ENCODE peak calls at places on chromosomes 3 and 15, in five cellular contexts. One of them, this sample, is unnamed.

GRCh38 chr3:115513411-115513800 is 109.9 kb upstream of the GAP43 start:
- DNase-seq in bronchial epithelial cell: peak; percentile 41
- DNase-seq in fibroblast of the aortic adventitia: peak; percentile 50
- DNase-seq in adrenal gland: peak; percentile 16
- DNase-seq in breast epithelium: no peak
- DNase-seq in this sample: no peak

GRCh38 chr3:105615814-105616213 is 249.1 kb downstream of the ALCAM start:
- DNase-seq in bronchial epithelial cell: no peak
- DNase-seq in adrenal gland: no peak
- DNase-seq in breast epithelium: no peak
- DNase-seq in fibroblast of the aortic adventitia: no peak
- DNase-seq in this sample: no peak

GRCh38 chr3:156677536-156677935 is 3.1 kb downstream of the TIPARP start:
- DNase-seq in fibroblast of the aortic adventitia: peak; percentile 50
- DNase-seq in bronchial epithelial cell: no peak
- DNase-seq in breast epithelium: no peak
- DNase-seq in adrenal gland: no peak
- DNase-seq in this sample: no peak

GRCh38 chr3:170204023-170204472 is 18.2 kb upstream of the PRKCI start:
- DNase-seq in bronchial epithelial cell: no peak
- DNase-seq in breast epithelium: no peak
- DNase-seq in fibroblast of the aortic adventitia: no peak
- DNase-seq in adrenal gland: no peak
- DNase-seq in this sample: no peak

GRCh38 chr3:22007376-22007775 is 256.4 kb upstream of the ZNF385D start:
- DNase-seq in breast epithelium: no peak
- DNase-seq in bronchial epithelial cell: peak; percentile 43
- DNase-seq in fibroblast of the aortic adventitia: no peak
- DNase-seq in adrenal gland: no peak
- DNase-seq in this sample: no peak

GRCh38 chr3:15795563-15796308 is 2.0 kb downstream of the ANKRD28 start:
- DNase-seq in breast epithelium: no peak
- DNase-seq in adrenal gland: no peak
- DNase-seq in fibroblast of the aortic adventitia: peak; percentile 75
- DNase-seq in bronchial epithelial cell: peak; percentile 66
- DNase-seq in this sample: no peak

GRCh38 chr3:143443851-143444331 is 324.3 kb downstream of the CHST2 start:
- DNase-seq in breast epithelium: no peak
- DNase-seq in fibroblast of the aortic adventitia: peak; percentile 97
- DNase-seq in adrenal gland: peak; percentile 66
- DNase-seq in bronchial epithelial cell: peak; percentile 99
- DNase-seq in this sample: no peak

GRCh38 chr15:75721923-75722870 is 9.5 kb upstream of the CSPG4 start:
- DNase-seq in bronchial epithelial cell: no peak
- DNase-seq in fibroblast of the aortic adventitia: no peak
- DNase-seq in breast epithelium: no peak
- DNase-seq in adrenal gland: no peak
- DNase-seq in this sample: no peak

GRCh38 chr3:120448707-120449650 is 1.8 kb downstream of the FSTL1 start:
- DNase-seq in breast epithelium: no peak
- DNase-seq in adrenal gland: no peak
- DNase-seq in bronchial epithelial cell: peak; percentile 76
- DNase-seq in fibroblast of the aortic adventitia: peak; percentile 87
- DNase-seq in this sample: no peak

GRCh38 chr3:194986208-194987043 is 284.5 kb downstream of the XXYLT1 start:
- DNase-seq in fibroblast of the aortic adventitia: peak; percentile 17
- DNase-seq in adrenal gland: no peak
- DNase-seq in bronchial epithelial cell: peak; percentile 98
- DNase-seq in breast epithelium: no peak
- DNase-seq in this sample: no peak

GRCh38 chr3:53255360-53255774 is 455 bp downstream of the TKT start:
- DNase-seq in bronchial epithelial cell: no peak
- DNase-seq in adrenal gland: no peak
- DNase-seq in breast epithelium: no peak
- DNase-seq in fibroblast of the aortic adventitia: no peak
- DNase-seq in this sample: no peak

GRCh38 chr15:26564354-26564753 is 208.5 kb downstream of the GABRB3 start:
- DNase-seq in bronchial epithelial cell: no peak
- DNase-seq in fibroblast of the aortic adventitia: no peak
- DNase-seq in adrenal gland: no peak
- DNase-seq in breast epithelium: no peak
- DNase-seq in this sample: no peak

GRCh38 chr15:83105450-83105849 is 2.0 kb upstream of the TM6SF1 start:
- DNase-seq in fibroblast of the aortic adventitia: no peak
- DNase-seq in adrenal gland: no peak
- DNase-seq in bronchial epithelial cell: no peak
- DNase-seq in breast epithelium: no peak
- DNase-seq in this sample: no peak

GRCh38 chr3:156816794-156817741 is 9.1 kb upstream of the LEKR1 start:
- DNase-seq in breast epithelium: peak; percentile 79
- DNase-seq in bronchial epithelial cell: peak; percentile 68
- DNase-seq in adrenal gland: peak; percentile 83
- DNase-seq in fibroblast of the aortic adventitia: peak; percentile 80
- DNase-seq in this sample: peak; percentile 80

GRCh38 chr3:98587654-98588532 is 5.5 kb downstream of the CPOX start:
- DNase-seq in adrenal gland: no peak
- DNase-seq in fibroblast of the aortic adventitia: peak; percentile 78
- DNase-seq in breast epithelium: no peak
- DNase-seq in bronchial epithelial cell: no peak
- DNase-seq in this sample: no peak

GRCh38 chr3:149832086-149832485 is 19.1 kb downstream of the RNF13 start:
- DNase-seq in fibroblast of the aortic adventitia: peak; percentile 21
- DNase-seq in bronchial epithelial cell: no peak
- DNase-seq in breast epithelium: no peak
- DNase-seq in adrenal gland: no peak
- DNase-seq in this sample: no peak

GRCh38 chr3:194673761-194674160 is 1.8 kb upstream of the LSG1 start:
- DNase-seq in breast epithelium: no peak
- DNase-seq in bronchial epithelial cell: no peak
- DNase-seq in adrenal gland: no peak
- DNase-seq in fibroblast of the aortic adventitia: no peak
- DNase-seq in this sample: no peak

GRCh38 chr3:183809209-183809608 is 16.2 kb downstream of the MAP6D1 start:
- DNase-seq in adrenal gland: no peak
- DNase-seq in fibroblast of the aortic adventitia: no peak
- DNase-seq in breast epithelium: no peak
- DNase-seq in bronchial epithelial cell: no peak
- DNase-seq in this sample: no peak

GRCh38 chr3:8324727-8325126 is 176.9 kb upstream of the LMCD1 start:
- DNase-seq in fibroblast of the aortic adventitia: peak; percentile 50
- DNase-seq in bronchial epithelial cell: peak; percentile 49
- DNase-seq in adrenal gland: peak; percentile 60
- DNase-seq in breast epithelium: no peak
- DNase-seq in this sample: peak; percentile 2

GRCh38 chr3:188315563-188315962 is 161.6 kb downstream of the LPP start:
- DNase-seq in adrenal gland: no peak
- DNase-seq in breast epithelium: no peak
- DNase-seq in fibroblast of the aortic adventitia: peak; percentile 41
- DNase-seq in bronchial epithelial cell: no peak
- DNase-seq in this sample: no peak

GRCh38 chr15:32786906-32787305 is 69.1 kb downstream of the GREM1 start:
- DNase-seq in bronchial epithelial cell: no peak
- DNase-seq in breast epithelium: no peak
- DNase-seq in fibroblast of the aortic adventitia: no peak
- DNase-seq in adrenal gland: no peak
- DNase-seq in this sample: no peak

GRCh38 chr3:95629802-95630201 is 1184.6 kb upstream of the EPHA6 start:
- DNase-seq in adrenal gland: no peak
- DNase-seq in fibroblast of the aortic adventitia: no peak
- DNase-seq in breast epithelium: no peak
- DNase-seq in bronchial epithelial cell: no peak
- DNase-seq in this sample: no peak

GRCh38 chr3:42688487-42689420 is 3.4 kb downstream of the KLHL40 start:
- DNase-seq in adrenal gland: no peak
- DNase-seq in breast epithelium: no peak
- DNase-seq in bronchial epithelial cell: no peak
- DNase-seq in fibroblast of the aortic adventitia: no peak
- DNase-seq in this sample: no peak

GRCh38 chr15:73573572-73573971 is 59.6 kb downstream of the NPTN start:
- DNase-seq in adrenal gland: peak; percentile 20
- DNase-seq in fibroblast of the aortic adventitia: peak; percentile 22
- DNase-seq in bronchial epithelial cell: peak; percentile 45
- DNase-seq in breast epithelium: no peak
- DNase-seq in this sample: no peak

GRCh38 chr15:96619171-96619570 is 288.7 kb downstream of the NR2F2 start:
- DNase-seq in breast epithelium: no peak
- DNase-seq in adrenal gland: no peak
- DNase-seq in fibroblast of the aortic adventitia: no peak
- DNase-seq in bronchial epithelial cell: no peak
- DNase-seq in this sample: no peak
- H3K4me3 ChIP-seq in breast epithelium: no peak overlapping the region
- H3K4me3 ChIP-seq in adrenal gland: no peak overlapping the region
- H3K4me3 ChIP-seq in fibroblast of the aortic adventitia: no peak overlapping the region
- H3K4me3 ChIP-seq in bronchial epithelial cell: no peak overlapping the region
- H3K4me3 ChIP-seq in this sample: no peak overlapping the region

GRCh38 chr3:14473411-14473891 is 66.7 kb downstream of the GRIP2 start:
- DNase-seq in bronchial epithelial cell: no peak
- DNase-seq in adrenal gland: no peak
- DNase-seq in fibroblast of the aortic adventitia: no peak
- DNase-seq in breast epithelium: no peak
- DNase-seq in this sample: no peak
- H3K4me3 ChIP-seq in bronchial epithelial cell: no peak overlapping the region
- H3K4me3 ChIP-seq in adrenal gland: no peak overlapping the region
- H3K4me3 ChIP-seq in fibroblast of the aortic adventitia: no peak overlapping the region
- H3K4me3 ChIP-seq in breast epithelium: no peak overlapping the region
- H3K4me3 ChIP-seq in this sample: no peak overlapping the region

GRCh38 chr15:45022871-45023658 is at the start of gene SORD:
- DNase-seq in fibroblast of the aortic adventitia: peak; percentile 68
- DNase-seq in breast epithelium: peak; percentile 91
- DNase-seq in adrenal gland: peak; percentile 92
- DNase-seq in bronchial epithelial cell: peak; percentile 67
- DNase-seq in this sample: no peak

GRCh38 chr15:45027220-45027619 is 4.2 kb downstream of the SORD start:
- DNase-seq in breast epithelium: no peak
- DNase-seq in bronchial epithelial cell: no peak
- DNase-seq in fibroblast of the aortic adventitia: no peak
- DNase-seq in adrenal gland: no peak
- DNase-seq in this sample: no peak

GRCh38 chr15:45030743-45031142 is 7.7 kb downstream of the SORD start:
- DNase-seq in bronchial epithelial cell: no peak
- DNase-seq in adrenal gland: no peak
- DNase-seq in breast epithelium: no peak
- DNase-seq in fibroblast of the aortic adventitia: no peak
- DNase-seq in this sample: no peak

GRCh38 chr15:45023659-45024320 is 795 bp downstream of the SORD start:
- DNase-seq in fibroblast of the aortic adventitia: peak; percentile 14
- DNase-seq in breast epithelium: no peak
- DNase-seq in bronchial epithelial cell: peak; percentile 27
- DNase-seq in adrenal gland: peak; percentile 42
- DNase-seq in this sample: no peak

DNA sequence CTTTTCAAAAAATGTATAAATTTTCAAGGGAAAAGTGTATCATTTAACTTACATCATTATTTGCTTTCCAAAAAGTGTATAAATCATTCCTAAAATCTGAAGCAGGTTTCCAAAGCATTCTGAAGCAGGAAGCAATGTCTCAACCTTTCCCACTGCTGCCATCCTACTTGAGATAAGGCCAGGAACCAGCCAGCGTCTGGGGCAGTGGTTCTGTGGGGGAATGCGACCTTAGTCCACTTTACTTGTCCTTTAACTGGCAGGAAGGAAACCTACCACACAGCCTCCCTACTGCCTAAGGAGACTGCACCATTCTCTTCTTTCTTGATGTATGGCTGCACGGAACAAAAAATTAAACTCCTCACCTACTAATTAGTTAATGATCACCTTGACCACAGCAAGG is 3.7 kb downstream of the SORD start:
- DNase-seq in adrenal gland: no peak
- DNase-seq in fibroblast of the aortic adventitia: no peak
- DNase-seq in bronchial epithelial cell: no peak
- DNase-seq in breast epithelium: no peak
- DNase-seq in this sample: no peak
- H3K4me3 ChIP-seq in adrenal gland: no peak overlapping the region
- H3K4me3 ChIP-seq in fibroblast of the aortic adventitia: no peak overlapping the region
- H3K4me3 ChIP-seq in bronchial epithelial cell: no peak overlapping the region
- H3K4me3 ChIP-seq in breast epithelium: no peak overlapping the region
- H3K4me3 ChIP-seq in this sample: no peak overlapping the region

GRCh38 chr3:50608278-50608677 is 3.3 kb downstream of the CISH start:
- DNase-seq in fibroblast of the aortic adventitia: no peak
- DNase-seq in breast epithelium: no peak
- DNase-seq in adrenal gland: no peak
- DNase-seq in bronchial epithelial cell: no peak
- DNase-seq in this sample: no peak

GRCh38 chr3:50610181-50610971 is 1.2 kb downstream of the CISH start:
- DNase-seq in adrenal gland: no peak
- DNase-seq in bronchial epithelial cell: no peak
- DNase-seq in fibroblast of the aortic adventitia: no peak
- DNase-seq in breast epithelium: no peak
- DNase-seq in this sample: no peak

GRCh38 chr3:50607271-50608091 is 4.1 kb downstream of the CISH start:
- DNase-seq in breast epithelium: peak; percentile 81
- DNase-seq in adrenal gland: no peak
- DNase-seq in fibroblast of the aortic adventitia: no peak
- DNase-seq in bronchial epithelial cell: no peak
- DNase-seq in this sample: no peak

GRCh38 chr3:50609743-50610085 is 1.9 kb downstream of the CISH start:
- DNase-seq in bronchial epithelial cell: no peak
- DNase-seq in breast epithelium: no peak
- DNase-seq in fibroblast of the aortic adventitia: no peak
- DNase-seq in adrenal gland: no peak
- DNase-seq in this sample: no peak

GRCh38 chr3:50609071-50609742 is 2.4 kb downstream of the CISH start:
- DNase-seq in fibroblast of the aortic adventitia: no peak
- DNase-seq in bronchial epithelial cell: no peak
- DNase-seq in breast epithelium: no peak
- DNase-seq in adrenal gland: no peak
- DNase-seq in this sample: no peak
- H3K4me3 ChIP-seq in fibroblast of the aortic adventitia: no peak overlapping the region
- H3K4me3 ChIP-seq in bronchial epithelial cell: no peak overlapping the region
- H3K4me3 ChIP-seq in breast epithelium: peak overlapping the region; percentile 61
- H3K4me3 ChIP-seq in adrenal gland: no peak overlapping the region
- H3K4me3 ChIP-seq in this sample: no peak overlapping the region

DNA sequence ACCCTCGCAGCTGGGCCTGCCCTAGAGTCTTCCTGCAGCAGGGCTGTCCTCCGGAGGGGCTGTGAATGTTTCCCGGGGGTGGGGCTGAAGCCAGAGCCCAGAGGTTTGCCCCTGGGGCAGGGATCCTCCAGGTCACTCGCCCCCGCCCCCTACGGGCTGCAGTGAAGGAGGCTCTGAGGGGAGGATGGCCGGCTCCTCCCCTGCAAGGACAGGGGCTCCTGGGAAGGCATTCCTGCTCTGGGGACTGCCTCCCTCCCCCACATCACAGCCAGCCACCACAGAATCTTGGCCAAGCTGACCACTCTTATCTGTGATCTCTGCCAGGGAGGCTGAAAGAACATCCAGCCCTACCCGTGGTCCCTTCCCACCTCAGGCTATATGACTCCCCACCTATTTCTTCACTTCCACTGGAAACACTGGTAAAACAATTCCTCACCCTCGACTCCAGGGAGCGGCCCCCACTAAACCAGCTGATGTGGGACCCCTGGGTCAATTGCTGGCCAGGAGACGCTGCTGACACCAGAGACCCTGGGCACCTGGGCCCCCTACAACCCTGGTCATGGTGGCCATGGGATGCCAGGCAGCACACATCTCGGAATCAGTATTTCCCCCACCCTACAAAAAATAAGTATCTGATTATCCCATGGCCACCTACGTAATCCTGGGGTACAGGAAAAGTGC is 66.0 kb downstream of the HMCES start:
- DNase-seq in bronchial epithelial cell: no peak
- DNase-seq in adrenal gland: no peak
- DNase-seq in fibroblast of the aortic adventitia: no peak
- DNase-seq in breast epithelium: no peak
- DNase-seq in this sample: no peak
- H3K4me3 ChIP-seq in bronchial epithelial cell: no peak overlapping the region
- H3K4me3 ChIP-seq in adrenal gland: no peak overlapping the region
- H3K4me3 ChIP-seq in fibroblast of the aortic adventitia: no peak overlapping the region
- H3K4me3 ChIP-seq in breast epithelium: peak overlapping the region; percentile 23
- H3K4me3 ChIP-seq in this sample: no peak overlapping the region

GRCh38 chr3:46955157-46955556 is 21.4 kb downstream of the CCDC12 start:
- DNase-seq in breast epithelium: no peak
- DNase-seq in bronchial epithelial cell: no peak
- DNase-seq in adrenal gland: no peak
- DNase-seq in fibroblast of the aortic adventitia: no peak
- DNase-seq in this sample: no peak
- H3K4me3 ChIP-seq in breast epithelium: no peak overlapping the region
- H3K4me3 ChIP-seq in bronchial epithelial cell: no peak overlapping the region
- H3K4me3 ChIP-seq in adrenal gland: no peak overlapping the region
- H3K4me3 ChIP-seq in fibroblast of the aortic adventitia: no peak overlapping the region
- H3K4me3 ChIP-seq in this sample: no peak overlapping the region

This sample was measured in GM12864.